ENCODE peak calls at places on chromosomes 1 and 21, in seven cellular contexts. X, U, Y, O, P, G and A are unnamed samples.

GRCh38 chr1:109275706-109276345 is 7.1 kb downstream of the PSRC1 start:
- DNase-seq in X (no peak), U (no peak), Y (peak), O (no peak), P (no peak), G (peak), A (no peak)

GRCh38 chr21:45421071-45421845 is 16.3 kb downstream of the COL18A1 start:
- DNase-seq in X (no peak), U (no peak), Y (peak), O (no peak), P (no peak), G (peak), A (peak)

GRCh38 chr1:27149084-27149483 is 5.8 kb downstream of the SLC9A1 start:
- DNase-seq in X (no peak), U (no peak), Y (no peak), O (peak), P (no peak), G (no peak), A (no peak)

GRCh38 chr1:66384258-66384657 is 149.7 kb upstream of the SGIP1 start:
- DNase-seq in X (no peak), U (no peak), Y (no peak), O (no peak), P (no peak), G (no peak), A (no peak)

GRCh38 chr1:162937721-162938395 is 76.9 kb upstream of the CCDC190 start:
- DNase-seq in X (no peak), U (no peak), Y (no peak), O (no peak), P (no peak), G (no peak), A (no peak)

GRCh38 chr21:41596241-41596925 is 88.4 kb upstream of the TMPRSS2 start:
- DNase-seq in X (no peak), U (no peak), Y (no peak), O (no peak), P (no peak), G (no peak), A (no peak)

GRCh38 chr1:3610165-3610822 is 1.0 kb downstream of the MEGF6 start:
- DNase-seq in X (no peak), U (no peak), Y (no peak), O (no peak), P (no peak), G (no peak), A (no peak)

GRCh38 chr1:237799762-237800474 is 90.8 kb downstream of the ZP4 start:
- DNase-seq in X (no peak), U (no peak), Y (peak), O (peak), P (peak), G (no peak), A (peak)

GRCh38 chr1:228430243-228430642 is 13.6 kb upstream of the TRIM17 start:
- DNase-seq in X (no peak), U (no peak), Y (peak), O (no peak), P (no peak), G (no peak), A (no peak)

GRCh38 chr1:207962716-207963428 is 51.9 kb upstream of the CD34 start:
- DNase-seq in X (peak), U (no peak), Y (no peak), O (no peak), P (no peak), G (peak), A (no peak)

GRCh38 chr1:227788279-227789041 is 27.0 kb upstream of the PRSS38 start:
- DNase-seq in X (no peak), U (no peak), Y (peak), O (peak), P (no peak), G (peak), A (peak)

GRCh38 chr1:223748405-223748772 is 36.0 kb downstream of the CAPN2 start:
- DNase-seq in X (no peak), U (no peak), Y (no peak), O (no peak), P (no peak), G (no peak), A (no peak)

GRCh38 chr1:19101244-19101643 is 108.8 kb downstream of the UBR4 start:
- DNase-seq in X (no peak), U (no peak), Y (no peak), O (no peak), P (no peak), G (no peak), A (no peak)

GRCh38 chr1:93585059-93585966 is 96.3 kb downstream of the BCAR3 start:
- DNase-seq in X (no peak), U (no peak), Y (peak), O (no peak), P (no peak), G (peak), A (peak)

GRCh38 chr21:21200103-21200938 is 202.1 kb downstream of the NCAM2 start:
- DNase-seq in X (no peak), U (no peak), Y (no peak), O (no peak), P (no peak), G (no peak), A (peak)

GRCh38 chr1:204359474-204360255 is at the start of gene PLEKHA6:
- DNase-seq in X (no peak), U (no peak), Y (no peak), O (no peak), P (no peak), G (no peak), A (no peak)

GRCh38 chr1:154861607-154862094 is 8.4 kb downstream of the KCNN3 start:
- DNase-seq in X (no peak), U (no peak), Y (no peak), O (peak), P (no peak), G (no peak), A (no peak)

GRCh38 chr1:114561333-114561732 is 20.1 kb downstream of the BCAS2 start:
- DNase-seq in X (no peak), U (no peak), Y (no peak), O (no peak), P (no peak), G (no peak), A (no peak)

GRCh38 chr1:25545767-25546166 is 2.4 kb downstream of the LDLRAP1 start:
- DNase-seq in X (no peak), U (no peak), Y (no peak), O (peak), P (no peak), G (no peak), A (no peak)
- H3K27ac ChIP-seq in X (no peak), U (no peak), Y (no peak), O (no peak), P (peak), G (no peak), A (peak)

DNA sequence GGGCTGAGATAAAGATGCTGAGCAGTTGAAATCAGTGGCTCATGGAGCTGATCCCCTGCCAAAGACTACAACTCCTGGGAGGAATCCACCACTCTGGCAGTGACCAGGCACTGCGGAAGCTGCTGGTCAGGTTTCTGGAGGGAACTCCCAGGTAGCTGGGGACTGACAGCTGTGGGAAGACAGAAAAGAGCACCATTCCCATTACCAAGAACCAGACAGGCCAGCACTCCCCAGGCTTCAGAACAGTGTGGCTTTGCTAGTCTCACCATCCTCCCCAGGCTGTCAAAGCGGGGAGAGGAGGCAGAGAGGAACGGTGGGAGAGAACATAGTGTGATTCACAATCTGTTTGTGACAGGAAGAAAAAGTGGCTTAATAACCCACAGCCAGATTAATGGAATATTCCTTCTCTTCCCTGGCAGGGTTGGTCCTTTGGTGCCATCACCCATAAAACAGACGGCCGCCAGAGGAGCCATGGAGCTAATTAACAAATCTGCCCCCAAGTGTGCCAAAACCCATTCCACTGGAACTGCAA is 92.1 kb downstream of the MAB21L3 start:
- DNase-seq in X (no peak), U (no peak), Y (peak), O (no peak), P (no peak), G (no peak), A (no peak)
- TF ChIP-seq CTCF in X (no peak), U (no peak), Y (no peak), O (no peak), P (no peak), G (no peak), A (peak)

DNA sequence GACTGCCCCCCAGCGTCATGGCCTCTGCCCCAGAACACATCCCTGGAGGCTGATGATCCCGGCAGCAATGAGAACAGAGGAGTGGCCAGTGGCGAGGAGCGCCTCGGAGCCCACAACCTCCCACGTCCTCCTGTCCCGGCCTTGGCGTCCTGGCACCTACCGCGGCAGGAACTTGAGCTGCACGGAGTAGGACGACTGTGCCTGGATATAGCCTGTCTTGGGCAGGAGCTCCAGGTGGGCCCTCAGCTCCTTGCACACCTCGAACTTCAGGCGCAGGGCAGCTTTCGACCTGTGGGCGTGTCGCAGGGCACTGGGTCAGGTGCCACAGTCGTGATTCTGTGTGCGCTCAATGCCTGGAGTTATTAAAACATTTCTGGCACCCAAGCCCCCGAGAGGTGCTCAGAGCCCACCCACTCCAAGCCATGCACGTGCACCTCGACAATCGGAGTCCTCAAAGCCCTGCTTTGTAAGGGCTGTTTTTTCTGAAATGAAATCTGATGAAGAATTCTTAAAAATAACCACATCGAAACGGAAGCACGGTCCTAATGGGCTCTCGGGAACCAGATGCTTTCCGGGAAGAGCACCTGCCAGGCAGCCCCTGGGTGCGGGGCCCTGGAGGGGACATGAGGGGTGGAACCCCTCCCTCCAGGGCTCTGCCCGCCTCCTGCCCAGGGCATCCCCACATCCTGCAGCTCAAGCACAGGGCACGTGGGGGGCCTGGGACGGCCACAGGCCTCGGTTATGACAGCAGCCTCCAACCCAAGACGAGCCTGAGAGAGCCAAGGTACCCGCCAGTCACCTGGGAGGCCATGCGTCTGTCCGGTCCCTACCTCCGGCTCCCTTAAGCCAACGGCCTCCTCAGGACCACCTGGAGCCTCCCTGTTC is 23.0 kb upstream of the TMEM52 start:
- DNase-seq in X (no peak), U (no peak), Y (no peak), O (no peak), P (no peak), G (peak), A (no peak)
- H3K27ac ChIP-seq in X (no peak), U (no peak), Y (no peak), O (no peak), P (no peak), G (no peak), A (no peak)

GRCh38 chr1:32813941-32814739 is 3.0 kb downstream of the YARS1 start:
- DNase-seq in X (no peak), U (no peak), Y (no peak), O (no peak), P (no peak), G (no peak), A (no peak)

GRCh38 chr1:32818804-32819541 is 1.5 kb downstream of the S100PBP start:
- DNase-seq in X (no peak), U (no peak), Y (peak), O (peak), P (peak), G (no peak), A (no peak)

GRCh38 chr1:32816676-32817158 is 441 bp downstream of the YARS1 start:
- DNase-seq in X (no peak), U (no peak), Y (peak), O (no peak), P (no peak), G (no peak), A (peak)

GRCh38 chr1:32817815-32818786 is 648 bp downstream of the S100PBP start:
- DNase-seq in X (peak), U (peak), Y (peak), O (peak), P (peak), G (peak), A (peak)

DNA sequence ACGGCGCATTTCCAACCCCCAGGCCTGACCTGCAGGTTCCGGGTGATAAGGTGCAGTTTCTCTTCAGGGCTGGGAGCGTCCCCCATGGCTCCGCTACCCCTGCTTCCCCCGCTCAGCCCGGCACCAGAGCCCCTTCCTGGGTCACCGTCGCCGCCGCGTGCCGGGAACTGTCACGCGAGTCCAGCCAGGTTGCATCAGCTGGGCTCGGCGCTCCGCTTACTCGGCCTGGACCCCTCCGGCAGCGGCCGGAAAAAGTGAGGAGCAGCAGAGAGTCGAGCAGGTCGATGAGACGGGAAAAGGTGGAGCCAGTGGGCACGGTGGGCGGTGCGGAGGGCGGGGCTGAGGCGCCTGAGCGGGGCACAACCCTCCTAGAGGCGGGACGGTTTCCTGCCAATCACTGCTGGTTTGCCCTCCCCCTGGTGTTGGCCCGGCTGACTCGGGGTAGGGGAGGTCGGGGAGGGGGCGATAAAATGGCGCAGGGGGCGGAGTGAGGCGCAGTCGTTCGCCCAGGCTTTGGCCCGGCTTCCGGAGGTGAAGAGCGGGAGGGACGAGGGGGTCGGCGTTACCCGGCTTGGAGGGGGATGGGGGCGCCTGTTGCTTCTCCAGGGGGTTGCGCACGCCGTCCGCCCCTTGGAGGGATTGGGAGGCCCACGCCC is at the start of the genes S100PBP and YARS1:
- DNase-seq in X (peak), U (peak), Y (peak), O (peak), P (peak), G (peak), A (peak)
- TF ChIP-seq CTCF in X (no peak), U (peak), Y (no peak), O (no peak), P (no peak), G (peak), A (no peak)

DNA sequence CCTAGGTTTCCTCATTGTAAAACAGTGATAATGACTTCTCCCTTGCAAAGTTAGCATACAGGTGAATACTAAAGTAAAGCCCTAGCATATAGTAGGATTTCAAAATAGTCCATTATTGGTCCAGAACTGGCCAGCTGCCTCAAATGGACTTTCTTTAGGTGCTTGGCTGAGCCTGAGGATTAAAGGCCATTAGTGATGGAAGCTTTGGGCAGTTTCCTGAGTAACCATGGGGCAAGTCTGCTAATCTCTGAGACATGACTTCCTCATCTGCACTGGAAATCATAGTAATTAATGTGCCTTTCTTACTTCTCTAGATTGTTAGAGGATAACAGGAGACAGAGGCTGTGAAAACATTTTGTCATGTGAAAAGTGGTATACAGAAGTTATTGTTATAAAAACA is 156.6 kb upstream of the UBE2U start:
- DNase-seq in X (no peak), U (no peak), Y (no peak), O (no peak), P (no peak), G (no peak), A (no peak)
- H3K27ac ChIP-seq in X (no peak), U (no peak), Y (no peak), O (no peak), P (no peak), G (no peak), A (no peak)